ENCODE peak calls at places on chromosome 9, in eight cellular contexts. Z is colonic mucosa, D is IMR-90, W is HFFc6, P is prostate gland, N is psoas muscle, S is epithelial cell of esophagus, G is omental fat pad. H is an unnamed sample.

GRCh38 chr9:132356276-132356924 is 1.6 kb upstream of the SETX start:
- DNase-seq in Z (no peak), D (no peak), W (no peak), P (no peak), N (no peak), S (no peak), G (no peak), H (no peak)

GRCh38 chr9:89626741-89627265 is 22.0 kb downstream of the GADD45G start:
- DNase-seq in Z (no peak), D (no peak), W (no peak), P (no peak), N (no peak), S (no peak), G (no peak), H (no peak)

GRCh38 chr9:70563437-70564204 is 149.2 kb upstream of the KLF9 start:
- DNase-seq in Z (no peak), D (peak; percentile 76), W (peak; percentile 70), P (no peak), N (no peak), S (peak; percentile 35), G (no peak), H (peak; percentile 73)

GRCh38 chr9:114307323-114308250 is 15.3 kb upstream of the ORM1 start:
- DNase-seq in Z (peak; percentile 11), D (peak; percentile 71), W (peak; percentile 29), P (no peak), N (no peak), S (no peak), G (no peak), H (peak; percentile 41)

GRCh38 chr9:16652511-16653101 is 217.9 kb downstream of the BNC2 start:
- DNase-seq in Z (no peak), D (peak; percentile 55), W (no peak), P (no peak), N (no peak), S (no peak), G (no peak), H (no peak)

GRCh38 chr9:4615251-4615650 is 46.8 kb upstream of the PLPP6 start:
- DNase-seq in Z (no peak), D (peak; percentile 64), W (peak; percentile 9), P (no peak), N (no peak), S (peak; percentile 43), G (no peak), H (peak; percentile 40)

GRCh38 chr9:96604005-96604320 is 15.7 kb downstream of the CDC14B start:
- DNase-seq in Z (no peak), D (no peak), W (no peak), P (peak; percentile 88), N (peak; percentile 71), S (no peak), G (no peak), H (peak; percentile 37)

GRCh38 chr9:108108802-108109448 is 619.4 kb upstream of the KLF4 start:
- DNase-seq in Z (no peak), D (peak; percentile 46), W (no peak), P (no peak), N (no peak), S (no peak), G (no peak), H (peak; percentile 20)

GRCh38 chr9:110835404-110835803 is 166.8 kb downstream of the MUSK start:
- DNase-seq in Z (no peak), D (peak; percentile 91), W (peak; percentile 79), P (no peak), N (no peak), S (no peak), G (no peak), H (peak; percentile 92)

GRCh38 chr9:137275203-137275936 is 2.2 kb upstream of the TOR4A start:
- DNase-seq in Z (no peak), D (no peak), W (no peak), P (no peak), N (no peak), S (no peak), G (no peak), H (no peak)

GRCh38 chr9:68872026-68872501 is 141.8 kb downstream of the PRKACG start:
- DNase-seq in Z (no peak), D (no peak), W (no peak), P (no peak), N (no peak), S (no peak), G (no peak), H (no peak)

GRCh38 chr9:3043369-3043768 is 199.5 kb upstream of the PUM3 start:
- DNase-seq in Z (no peak), D (peak; percentile 6), W (no peak), P (no peak), N (no peak), S (no peak), G (no peak), H (peak; percentile 12)

GRCh38 chr9:129174102-129174723 is 3.8 kb downstream of the IER5L start:
- DNase-seq in Z (peak; percentile 95), D (peak; percentile 93), W (peak; percentile 85), P (peak; percentile 89), N (peak; percentile 95), S (peak; percentile 90), G (peak; percentile 91), H (peak; percentile 89)
- TF ChIP-seq CTCF in Z (peak; percentile 94), D (peak; percentile 98), W (peak; percentile 96), P (peak; percentile 99), N (peak; percentile 93), S (peak; percentile 86), G (no peak), H (peak; percentile 97)

GRCh38 chr9:98161851-98162250 is 30.6 kb downstream of the CORO2A start:
- DNase-seq in Z (no peak), D (no peak), W (no peak), P (no peak), N (no peak), S (no peak), G (no peak), H (no peak)

GRCh38 chr9:98158071-98158791 is 34.2 kb downstream of the CORO2A start:
- DNase-seq in Z (peak; percentile 82), D (no peak), W (no peak), P (peak; percentile 96), N (no peak), S (no peak), G (no peak), H (no peak)

GRCh38 chr9:98159301-98159700 is 33.1 kb downstream of the CORO2A start:
- DNase-seq in Z (no peak), D (no peak), W (no peak), P (no peak), N (no peak), S (no peak), G (no peak), H (no peak)

GRCh38 chr9:98157372-98157771 is 35.1 kb downstream of the CORO2A start:
- DNase-seq in Z (no peak), D (no peak), W (no peak), P (no peak), N (no peak), S (no peak), G (no peak), H (no peak)

GRCh38 chr9:98159790-98160189 is 32.6 kb downstream of the CORO2A start:
- DNase-seq in Z (no peak), D (no peak), W (no peak), P (no peak), N (no peak), S (no peak), G (no peak), H (no peak)
- TF ChIP-seq CTCF in Z (no peak), D (no peak), W (no peak), P (no peak), N (no peak), S (no peak), G (no peak), H (no peak)

GRCh38 chr9:125747053-125747764 is at the start of gene PBX3:
- DNase-seq in Z (peak; percentile 65), D (no peak), W (peak; percentile 9), P (peak; percentile 42), N (peak; percentile 75), S (peak; percentile 51), G (no peak), H (peak; percentile 73)

GRCh38 chr9:125745682-125746016 is 1.5 kb upstream of the PBX3 start:
- DNase-seq in Z (no peak), D (no peak), W (peak; percentile 17), P (no peak), N (no peak), S (no peak), G (no peak), H (no peak)

GRCh38 chr9:125746774-125747052 is 460 bp upstream of the PBX3 start:
- DNase-seq in Z (no peak), D (no peak), W (no peak), P (no peak), N (no peak), S (no peak), G (no peak), H (no peak)

GRCh38 chr9:125744616-125745387 is 2.4 kb upstream of the PBX3 start:
- DNase-seq in Z (no peak), D (peak; percentile 79), W (peak; percentile 89), P (no peak), N (no peak), S (no peak), G (no peak), H (peak; percentile 79)

DNA sequence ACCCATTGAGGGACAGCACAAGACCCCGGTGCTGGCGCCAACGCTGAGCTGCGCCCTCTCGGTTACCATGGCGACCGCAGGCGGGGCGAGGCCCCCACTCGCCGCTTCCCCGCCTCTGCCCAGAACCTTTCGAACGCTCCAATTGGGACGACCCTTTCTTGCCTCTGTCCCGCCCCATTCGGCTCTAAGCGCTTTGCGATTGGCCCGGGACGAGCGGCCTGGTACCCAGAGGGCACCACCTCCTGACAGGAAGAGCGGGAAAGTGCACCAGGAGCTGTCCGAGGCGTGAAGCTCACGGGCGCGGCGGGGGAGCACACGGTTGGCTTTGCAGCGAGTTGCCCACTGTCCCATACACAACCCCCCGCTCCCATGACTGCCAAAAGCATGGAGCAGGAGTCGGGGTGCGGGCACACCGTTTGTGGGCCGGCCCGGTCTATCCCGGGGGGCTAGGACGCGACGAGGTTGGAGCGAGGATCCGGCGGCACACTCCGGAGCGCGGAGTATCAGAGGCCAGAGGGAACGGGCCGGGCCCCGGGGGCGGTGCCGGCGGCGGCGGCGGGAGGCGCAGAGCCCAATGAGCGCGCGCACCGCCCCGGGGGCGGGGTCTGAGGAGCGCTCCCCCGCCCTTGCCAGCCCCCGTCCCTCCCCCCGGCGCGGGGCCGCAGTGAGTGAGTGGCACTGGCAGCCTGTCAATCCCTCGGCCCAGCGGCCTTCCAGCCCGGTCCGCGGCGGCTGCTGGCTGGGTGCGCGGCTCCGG is 978 bp upstream of the PBX3 start:
- DNase-seq in Z (peak; percentile 95), D (peak; percentile 86), W (peak; percentile 93), P (peak; percentile 95), N (peak; percentile 97), S (peak; percentile 97), G (peak; percentile 81), H (peak; percentile 97)
- TF ChIP-seq CTCF in Z (no peak), D (no peak), W (no peak), P (peak; percentile 6), N (no peak), S (no peak), G (no peak), H (no peak)

DNA sequence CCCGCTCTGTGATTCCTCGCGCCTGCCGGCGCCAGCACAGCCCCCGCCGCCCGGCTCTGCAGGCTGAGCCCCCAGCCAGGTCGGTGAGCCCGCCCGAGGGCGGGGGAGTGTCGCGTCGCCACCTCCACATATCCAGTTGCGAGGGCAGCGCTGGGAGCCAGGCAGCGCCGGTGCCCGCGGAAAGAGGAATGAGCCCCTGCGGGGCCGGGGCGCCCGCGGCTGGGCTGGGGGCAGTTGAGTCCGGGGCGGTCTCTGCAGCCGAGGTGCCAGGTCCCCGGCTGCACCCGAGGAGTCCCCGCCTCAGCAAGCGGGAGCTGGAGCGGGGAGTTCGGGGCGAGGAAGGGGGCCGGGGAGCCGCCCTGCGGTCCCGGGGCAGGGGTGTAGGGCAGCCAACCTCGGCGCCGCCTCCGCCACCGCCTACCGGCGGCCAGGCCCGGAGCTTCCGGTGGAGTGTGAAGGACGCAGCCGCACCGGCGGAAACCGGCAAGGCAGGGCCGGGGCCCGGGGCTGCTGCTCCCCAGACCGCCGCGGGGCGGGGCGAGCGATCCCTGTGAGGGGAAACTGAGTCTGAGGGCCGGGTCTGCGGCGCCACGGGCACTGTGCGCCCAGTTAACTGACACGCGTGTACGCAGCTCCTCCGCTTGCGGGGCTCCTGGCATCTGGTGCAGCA is 2.3 kb upstream of the TRAF1 start:
- DNase-seq in Z (peak; percentile 84), D (no peak), W (no peak), P (peak; percentile 65), N (peak; percentile 87), S (peak; percentile 52), G (no peak), H (peak; percentile 80)
- TF ChIP-seq CTCF in Z (no peak), D (no peak), W (peak; percentile 38), P (peak; percentile 45), N (peak; percentile 24), S (no peak), G (no peak), H (no peak)